ENCODE peak calls at places on chromosomes 12 and 14, in ten cellular contexts. One of them, this sample, is unnamed.

GRCh38 chr12:58254463-58254862 is 313.1 kb downstream of the ATP23 start:
- DNase-seq in RWPE2: no peak
- DNase-seq in fibroblast of mammary gland: no peak
- DNase-seq in OCI-M1: no peak
- DNase-seq in stimulated activated CD4-positive, alpha-beta T cell treated with anti-CD3 and anti-CD28 coated beads, Interleukin-1b, Interleukin-23, amount 100 ng/mL, for 4 hours: no peak
- DNase-seq in ovary: no peak
- DNase-seq in HCT116: no peak
- DNase-seq in RPMI8226: no peak
- DNase-seq in KBM-7: no peak
- DNase-seq in stimulated activated CD8-positive, alpha-beta memory T cell treated with anti-CD3 and anti-CD28 coated beads, Interleukin-12 subunit alpha, Interleukin-12 subunit beta, amount 100 ng/mL, for 1 hour: no peak
- DNase-seq in this sample: no peak

GRCh38 chr12:41624571-41624970 is 436.5 kb downstream of the PDZRN4 start:
- DNase-seq in fibroblast of mammary gland: no peak
- DNase-seq in OCI-M1: no peak
- DNase-seq in RWPE2: no peak
- DNase-seq in RPMI8226: no peak
- DNase-seq in HCT116: no peak
- DNase-seq in stimulated activated CD8-positive, alpha-beta memory T cell treated with anti-CD3 and anti-CD28 coated beads, Interleukin-12 subunit alpha, Interleukin-12 subunit beta, amount 100 ng/mL, for 1 hour: no peak
- DNase-seq in ovary: no peak
- DNase-seq in stimulated activated CD4-positive, alpha-beta T cell treated with anti-CD3 and anti-CD28 coated beads, Interleukin-1b, Interleukin-23, amount 100 ng/mL, for 4 hours: no peak
- DNase-seq in KBM-7: no peak
- DNase-seq in this sample: no peak

GRCh38 chr12:84172823-84173424 is 739.7 kb downstream of the SLC6A15 start:
- DNase-seq in OCI-M1: no peak
- DNase-seq in fibroblast of mammary gland: no peak
- DNase-seq in stimulated activated CD4-positive, alpha-beta T cell treated with anti-CD3 and anti-CD28 coated beads, Interleukin-1b, Interleukin-23, amount 100 ng/mL, for 4 hours: no peak
- DNase-seq in stimulated activated CD8-positive, alpha-beta memory T cell treated with anti-CD3 and anti-CD28 coated beads, Interleukin-12 subunit alpha, Interleukin-12 subunit beta, amount 100 ng/mL, for 1 hour: no peak
- DNase-seq in HCT116: no peak
- DNase-seq in KBM-7: no peak
- DNase-seq in RWPE2: no peak
- DNase-seq in ovary: no peak
- DNase-seq in RPMI8226: no peak
- DNase-seq in this sample: no peak

GRCh38 chr12:57603758-57604453 is 718 bp upstream of the DTX3 start:
- DNase-seq in stimulated activated CD4-positive, alpha-beta T cell treated with anti-CD3 and anti-CD28 coated beads, Interleukin-1b, Interleukin-23, amount 100 ng/mL, for 4 hours: no peak
- DNase-seq in stimulated activated CD8-positive, alpha-beta memory T cell treated with anti-CD3 and anti-CD28 coated beads, Interleukin-12 subunit alpha, Interleukin-12 subunit beta, amount 100 ng/mL, for 1 hour: no peak
- DNase-seq in KBM-7: no peak
- DNase-seq in ovary: peak
- DNase-seq in fibroblast of mammary gland: peak
- DNase-seq in RWPE2: no peak
- DNase-seq in RPMI8226: no peak
- DNase-seq in OCI-M1: no peak
- DNase-seq in HCT116: no peak
- DNase-seq in this sample: peak

GRCh38 chr14:99309220-99309766 is 37.3 kb upstream of the BCL11B start:
- DNase-seq in RWPE2: no peak
- DNase-seq in stimulated activated CD4-positive, alpha-beta T cell treated with anti-CD3 and anti-CD28 coated beads, Interleukin-1b, Interleukin-23, amount 100 ng/mL, for 4 hours: no peak
- DNase-seq in RPMI8226: no peak
- DNase-seq in fibroblast of mammary gland: no peak
- DNase-seq in HCT116: no peak
- DNase-seq in OCI-M1: no peak
- DNase-seq in ovary: no peak
- DNase-seq in KBM-7: no peak
- DNase-seq in stimulated activated CD8-positive, alpha-beta memory T cell treated with anti-CD3 and anti-CD28 coated beads, Interleukin-12 subunit alpha, Interleukin-12 subunit beta, amount 100 ng/mL, for 1 hour: no peak
- DNase-seq in this sample: no peak

GRCh38 chr14:44795725-44796124 is 166.0 kb downstream of the KLHL28 start:
- DNase-seq in ovary: no peak
- DNase-seq in HCT116: no peak
- DNase-seq in fibroblast of mammary gland: no peak
- DNase-seq in OCI-M1: no peak
- DNase-seq in stimulated activated CD4-positive, alpha-beta T cell treated with anti-CD3 and anti-CD28 coated beads, Interleukin-1b, Interleukin-23, amount 100 ng/mL, for 4 hours: no peak
- DNase-seq in KBM-7: no peak
- DNase-seq in RPMI8226: no peak
- DNase-seq in stimulated activated CD8-positive, alpha-beta memory T cell treated with anti-CD3 and anti-CD28 coated beads, Interleukin-12 subunit alpha, Interleukin-12 subunit beta, amount 100 ng/mL, for 1 hour: no peak
- DNase-seq in RWPE2: no peak
- DNase-seq in this sample: no peak

GRCh38 chr14:81268016-81268416 is 47.3 kb upstream of the GTF2A1 start:
- DNase-seq in stimulated activated CD4-positive, alpha-beta T cell treated with anti-CD3 and anti-CD28 coated beads, Interleukin-1b, Interleukin-23, amount 100 ng/mL, for 4 hours: no peak
- DNase-seq in KBM-7: peak
- DNase-seq in ovary: no peak
- DNase-seq in OCI-M1: peak
- DNase-seq in RPMI8226: no peak
- DNase-seq in stimulated activated CD8-positive, alpha-beta memory T cell treated with anti-CD3 and anti-CD28 coated beads, Interleukin-12 subunit alpha, Interleukin-12 subunit beta, amount 100 ng/mL, for 1 hour: no peak
- DNase-seq in fibroblast of mammary gland: peak
- DNase-seq in RWPE2: no peak
- DNase-seq in HCT116: no peak
- DNase-seq in this sample: peak

GRCh38 chr12:52351196-52352059 is 15.9 kb downstream of the KRT85 start:
- DNase-seq in HCT116: no peak
- DNase-seq in RWPE2: no peak
- DNase-seq in ovary: no peak
- DNase-seq in fibroblast of mammary gland: no peak
- DNase-seq in KBM-7: no peak
- DNase-seq in stimulated activated CD8-positive, alpha-beta memory T cell treated with anti-CD3 and anti-CD28 coated beads, Interleukin-12 subunit alpha, Interleukin-12 subunit beta, amount 100 ng/mL, for 1 hour: peak
- DNase-seq in OCI-M1: no peak
- DNase-seq in RPMI8226: peak
- DNase-seq in stimulated activated CD4-positive, alpha-beta T cell treated with anti-CD3 and anti-CD28 coated beads, Interleukin-1b, Interleukin-23, amount 100 ng/mL, for 4 hours: peak
- DNase-seq in this sample: no peak

GRCh38 chr12:111022386-111022785 is 102.0 kb upstream of the MYL2 start:
- DNase-seq in ovary: no peak
- DNase-seq in stimulated activated CD4-positive, alpha-beta T cell treated with anti-CD3 and anti-CD28 coated beads, Interleukin-1b, Interleukin-23, amount 100 ng/mL, for 4 hours: no peak
- DNase-seq in fibroblast of mammary gland: no peak
- DNase-seq in OCI-M1: no peak
- DNase-seq in HCT116: no peak
- DNase-seq in RPMI8226: no peak
- DNase-seq in KBM-7: no peak
- DNase-seq in RWPE2: peak
- DNase-seq in stimulated activated CD8-positive, alpha-beta memory T cell treated with anti-CD3 and anti-CD28 coated beads, Interleukin-12 subunit alpha, Interleukin-12 subunit beta, amount 100 ng/mL, for 1 hour: no peak
- DNase-seq in this sample: no peak

GRCh38 chr12:92541024-92541423 is 161.8 kb upstream of the PLEKHG7 start:
- DNase-seq in OCI-M1: peak
- DNase-seq in HCT116: no peak
- DNase-seq in RWPE2: no peak
- DNase-seq in stimulated activated CD8-positive, alpha-beta memory T cell treated with anti-CD3 and anti-CD28 coated beads, Interleukin-12 subunit alpha, Interleukin-12 subunit beta, amount 100 ng/mL, for 1 hour: no peak
- DNase-seq in KBM-7: peak
- DNase-seq in fibroblast of mammary gland: no peak
- DNase-seq in RPMI8226: no peak
- DNase-seq in ovary: no peak
- DNase-seq in stimulated activated CD4-positive, alpha-beta T cell treated with anti-CD3 and anti-CD28 coated beads, Interleukin-1b, Interleukin-23, amount 100 ng/mL, for 4 hours: no peak
- DNase-seq in this sample: no peak

GRCh38 chr14:90938615-90939014 is 121.8 kb downstream of the RPS6KA5 start:
- DNase-seq in OCI-M1: no peak
- DNase-seq in RPMI8226: no peak
- DNase-seq in stimulated activated CD4-positive, alpha-beta T cell treated with anti-CD3 and anti-CD28 coated beads, Interleukin-1b, Interleukin-23, amount 100 ng/mL, for 4 hours: no peak
- DNase-seq in stimulated activated CD8-positive, alpha-beta memory T cell treated with anti-CD3 and anti-CD28 coated beads, Interleukin-12 subunit alpha, Interleukin-12 subunit beta, amount 100 ng/mL, for 1 hour: no peak
- DNase-seq in ovary: no peak
- DNase-seq in HCT116: no peak
- DNase-seq in fibroblast of mammary gland: no peak
- DNase-seq in RWPE2: no peak
- DNase-seq in KBM-7: no peak
- DNase-seq in this sample: no peak

GRCh38 chr14:101360045-101360931 is 201.0 kb upstream of the DIO3 start:
- DNase-seq in HCT116: no peak
- DNase-seq in ovary: peak
- DNase-seq in OCI-M1: no peak
- DNase-seq in stimulated activated CD8-positive, alpha-beta memory T cell treated with anti-CD3 and anti-CD28 coated beads, Interleukin-12 subunit alpha, Interleukin-12 subunit beta, amount 100 ng/mL, for 1 hour: no peak
- DNase-seq in KBM-7: no peak
- DNase-seq in fibroblast of mammary gland: peak
- DNase-seq in RWPE2: no peak
- DNase-seq in RPMI8226: peak
- DNase-seq in stimulated activated CD4-positive, alpha-beta T cell treated with anti-CD3 and anti-CD28 coated beads, Interleukin-1b, Interleukin-23, amount 100 ng/mL, for 4 hours: no peak
- DNase-seq in this sample: peak

GRCh38 chr12:42356344-42356743 is 30.4 kb downstream of the PPHLN1 start:
- DNase-seq in fibroblast of mammary gland: no peak
- DNase-seq in ovary: no peak
- DNase-seq in stimulated activated CD8-positive, alpha-beta memory T cell treated with anti-CD3 and anti-CD28 coated beads, Interleukin-12 subunit alpha, Interleukin-12 subunit beta, amount 100 ng/mL, for 1 hour: no peak
- DNase-seq in HCT116: no peak
- DNase-seq in RWPE2: no peak
- DNase-seq in KBM-7: no peak
- DNase-seq in RPMI8226: no peak
- DNase-seq in OCI-M1: no peak
- DNase-seq in stimulated activated CD4-positive, alpha-beta T cell treated with anti-CD3 and anti-CD28 coated beads, Interleukin-1b, Interleukin-23, amount 100 ng/mL, for 4 hours: no peak
- DNase-seq in this sample: no peak

GRCh38 chr14:105884808-105885281 is 358.5 kb downstream of the TMEM121 start:
- DNase-seq in stimulated activated CD4-positive, alpha-beta T cell treated with anti-CD3 and anti-CD28 coated beads, Interleukin-1b, Interleukin-23, amount 100 ng/mL, for 4 hours: no peak
- DNase-seq in HCT116: no peak
- DNase-seq in fibroblast of mammary gland: no peak
- DNase-seq in ovary: peak
- DNase-seq in stimulated activated CD8-positive, alpha-beta memory T cell treated with anti-CD3 and anti-CD28 coated beads, Interleukin-12 subunit alpha, Interleukin-12 subunit beta, amount 100 ng/mL, for 1 hour: no peak
- DNase-seq in KBM-7: no peak
- DNase-seq in OCI-M1: no peak
- DNase-seq in RPMI8226: no peak
- DNase-seq in RWPE2: peak
- DNase-seq in this sample: no peak

GRCh38 chr12:123431951-123432886 is 4.3 kb downstream of the RILPL2 start:
- DNase-seq in RPMI8226: no peak
- DNase-seq in stimulated activated CD8-positive, alpha-beta memory T cell treated with anti-CD3 and anti-CD28 coated beads, Interleukin-12 subunit alpha, Interleukin-12 subunit beta, amount 100 ng/mL, for 1 hour: no peak
- DNase-seq in ovary: no peak
- DNase-seq in OCI-M1: peak
- DNase-seq in RWPE2: no peak
- DNase-seq in fibroblast of mammary gland: no peak
- DNase-seq in stimulated activated CD4-positive, alpha-beta T cell treated with anti-CD3 and anti-CD28 coated beads, Interleukin-1b, Interleukin-23, amount 100 ng/mL, for 4 hours: no peak
- DNase-seq in HCT116: no peak
- DNase-seq in KBM-7: peak
- DNase-seq in this sample: peak

GRCh38 chr12:40632171-40632570 is 60.1 kb upstream of the CNTN1 start:
- DNase-seq in RPMI8226: no peak
- DNase-seq in KBM-7: no peak
- DNase-seq in stimulated activated CD4-positive, alpha-beta T cell treated with anti-CD3 and anti-CD28 coated beads, Interleukin-1b, Interleukin-23, amount 100 ng/mL, for 4 hours: no peak
- DNase-seq in HCT116: no peak
- DNase-seq in RWPE2: no peak
- DNase-seq in fibroblast of mammary gland: no peak
- DNase-seq in stimulated activated CD8-positive, alpha-beta memory T cell treated with anti-CD3 and anti-CD28 coated beads, Interleukin-12 subunit alpha, Interleukin-12 subunit beta, amount 100 ng/mL, for 1 hour: no peak
- DNase-seq in OCI-M1: no peak
- DNase-seq in ovary: no peak
- DNase-seq in this sample: no peak

GRCh38 chr12:5745251-5745888 is 199.7 kb downstream of the ANO2 start:
- DNase-seq in ovary: no peak
- DNase-seq in KBM-7: peak
- DNase-seq in stimulated activated CD8-positive, alpha-beta memory T cell treated with anti-CD3 and anti-CD28 coated beads, Interleukin-12 subunit alpha, Interleukin-12 subunit beta, amount 100 ng/mL, for 1 hour: peak
- DNase-seq in OCI-M1: peak
- DNase-seq in HCT116: peak
- DNase-seq in fibroblast of mammary gland: peak
- DNase-seq in RPMI8226: peak
- DNase-seq in RWPE2: no peak
- DNase-seq in stimulated activated CD4-positive, alpha-beta T cell treated with anti-CD3 and anti-CD28 coated beads, Interleukin-1b, Interleukin-23, amount 100 ng/mL, for 4 hours: peak
- DNase-seq in this sample: peak

GRCh38 chr14:69094481-69094880 is 58.4 kb downstream of the DCAF5 start:
- DNase-seq in stimulated activated CD4-positive, alpha-beta T cell treated with anti-CD3 and anti-CD28 coated beads, Interleukin-1b, Interleukin-23, amount 100 ng/mL, for 4 hours: no peak
- DNase-seq in KBM-7: no peak
- DNase-seq in stimulated activated CD8-positive, alpha-beta memory T cell treated with anti-CD3 and anti-CD28 coated beads, Interleukin-12 subunit alpha, Interleukin-12 subunit beta, amount 100 ng/mL, for 1 hour: no peak
- DNase-seq in RWPE2: no peak
- DNase-seq in RPMI8226: no peak
- DNase-seq in ovary: no peak
- DNase-seq in fibroblast of mammary gland: no peak
- DNase-seq in OCI-M1: no peak
- DNase-seq in HCT116: no peak
- DNase-seq in this sample: no peak

GRCh38 chr12:131988054-131988796 is 38.5 kb downstream of the EP400 start:
- DNase-seq in fibroblast of mammary gland: no peak
- DNase-seq in OCI-M1: no peak
- DNase-seq in ovary: no peak
- DNase-seq in RWPE2: no peak
- DNase-seq in KBM-7: no peak
- DNase-seq in stimulated activated CD8-positive, alpha-beta memory T cell treated with anti-CD3 and anti-CD28 coated beads, Interleukin-12 subunit alpha, Interleukin-12 subunit beta, amount 100 ng/mL, for 1 hour: no peak
- DNase-seq in HCT116: no peak
- DNase-seq in RPMI8226: no peak
- DNase-seq in stimulated activated CD4-positive, alpha-beta T cell treated with anti-CD3 and anti-CD28 coated beads, Interleukin-1b, Interleukin-23, amount 100 ng/mL, for 4 hours: no peak
- DNase-seq in this sample: no peak

GRCh38 chr12:44930972-44931600 is 55.0 kb upstream of the NELL2 start:
- DNase-seq in RWPE2: no peak
- DNase-seq in HCT116: peak
- DNase-seq in OCI-M1: peak
- DNase-seq in fibroblast of mammary gland: peak
- DNase-seq in KBM-7: peak
- DNase-seq in stimulated activated CD8-positive, alpha-beta memory T cell treated with anti-CD3 and anti-CD28 coated beads, Interleukin-12 subunit alpha, Interleukin-12 subunit beta, amount 100 ng/mL, for 1 hour: no peak
- DNase-seq in stimulated activated CD4-positive, alpha-beta T cell treated with anti-CD3 and anti-CD28 coated beads, Interleukin-1b, Interleukin-23, amount 100 ng/mL, for 4 hours: no peak
- DNase-seq in ovary: no peak
- DNase-seq in RPMI8226: peak
- DNase-seq in this sample: peak

GRCh38 chr14:39781466-39781865 is 349.2 kb upstream of the FBXO33 start:
- DNase-seq in RPMI8226: no peak
- DNase-seq in KBM-7: no peak
- DNase-seq in ovary: no peak
- DNase-seq in stimulated activated CD4-positive, alpha-beta T cell treated with anti-CD3 and anti-CD28 coated beads, Interleukin-1b, Interleukin-23, amount 100 ng/mL, for 4 hours: no peak
- DNase-seq in RWPE2: no peak
- DNase-seq in OCI-M1: no peak
- DNase-seq in HCT116: no peak
- DNase-seq in stimulated activated CD8-positive, alpha-beta memory T cell treated with anti-CD3 and anti-CD28 coated beads, Interleukin-12 subunit alpha, Interleukin-12 subunit beta, amount 100 ng/mL, for 1 hour: no peak
- DNase-seq in fibroblast of mammary gland: no peak
- DNase-seq in this sample: no peak

GRCh38 chr12:64931321-64931720 is 106.9 kb downstream of the TBC1D30 start:
- DNase-seq in RPMI8226: no peak
- DNase-seq in stimulated activated CD8-positive, alpha-beta memory T cell treated with anti-CD3 and anti-CD28 coated beads, Interleukin-12 subunit alpha, Interleukin-12 subunit beta, amount 100 ng/mL, for 1 hour: no peak
- DNase-seq in RWPE2: no peak
- DNase-seq in stimulated activated CD4-positive, alpha-beta T cell treated with anti-CD3 and anti-CD28 coated beads, Interleukin-1b, Interleukin-23, amount 100 ng/mL, for 4 hours: no peak
- DNase-seq in fibroblast of mammary gland: no peak
- DNase-seq in KBM-7: no peak
- DNase-seq in OCI-M1: no peak
- DNase-seq in HCT116: no peak
- DNase-seq in ovary: no peak
- DNase-seq in this sample: no peak

GRCh38 chr12:28759334-28759733 is 389.7 kb upstream of the FAR2 start:
- DNase-seq in RWPE2: no peak
- DNase-seq in ovary: no peak
- DNase-seq in stimulated activated CD8-positive, alpha-beta memory T cell treated with anti-CD3 and anti-CD28 coated beads, Interleukin-12 subunit alpha, Interleukin-12 subunit beta, amount 100 ng/mL, for 1 hour: no peak
- DNase-seq in RPMI8226: no peak
- DNase-seq in stimulated activated CD4-positive, alpha-beta T cell treated with anti-CD3 and anti-CD28 coated beads, Interleukin-1b, Interleukin-23, amount 100 ng/mL, for 4 hours: no peak
- DNase-seq in OCI-M1: no peak
- DNase-seq in HCT116: no peak
- DNase-seq in KBM-7: no peak
- DNase-seq in fibroblast of mammary gland: peak
- DNase-seq in this sample: peak